ENCODE peak calls at places on chromosomes 3 and 15, in five cellular contexts. N is mesothelial cell of epicardium, O is RPMI7951, D is spleen, H is posterior cingulate gyrus. C is an unnamed sample.
A peak's percentile ranks its signal among the peaks of the same experiment; 100 is the strongest.

GRCh38 chr15:77844798-77845446 is 212.2 kb upstream of the LINGO1 start:
- DNase-seq in N (no peak), O (no peak), D (peak; percentile 24), H (no peak), C (no peak)

GRCh38 chr3:49198611-49199230 is 27.3 kb downstream of the KLHDC8B start:
- DNase-seq in N (no peak), O (no peak), D (no peak), H (no peak), C (no peak)

GRCh38 chr15:32856753-32857152 is 138.9 kb downstream of the GREM1 start:
- DNase-seq in N (no peak), O (peak; percentile 84), D (no peak), H (no peak), C (no peak)

GRCh38 chr15:99440551-99441426 is 125.0 kb upstream of the MEF2A start:
- DNase-seq in N (no peak), O (no peak), D (no peak), H (peak; percentile 6), C (no peak)

GRCh38 chr15:38440353-38441129 is 13.4 kb upstream of the FAM98B start:
- DNase-seq in N (no peak), O (peak; percentile 53), D (peak; percentile 72), H (no peak), C (peak; percentile 76)

GRCh38 chr15:69014454-69014853 is at the start of gene NOX5:
- DNase-seq in N (no peak), O (peak; percentile 57), D (no peak), H (no peak), C (peak; percentile 33)

GRCh38 chr3:196793224-196793623 is 53.6 kb downstream of the PAK2 start:
- DNase-seq in N (no peak), O (peak; percentile 88), D (no peak), H (no peak), C (peak; percentile 89)

GRCh38 chr15:23565395-23566069 is at the start of gene MKRN3:
- DNase-seq in N (no peak), O (peak; percentile 82), D (no peak), H (peak; percentile 35), C (no peak)

GRCh38 chr3:44039006-44039405 is 202.7 kb upstream of the TOPAZ1 start:
- DNase-seq in N (no peak), O (peak; percentile 24), D (no peak), H (no peak), C (no peak)

GRCh38 chr15:94416829-94417228 is 185.5 kb downstream of the MCTP2 start:
- DNase-seq in N (no peak), O (no peak), D (no peak), H (no peak), C (no peak)

GRCh38 chr3:66416556-66417304 is 84.1 kb downstream of the LRIG1 start:
- DNase-seq in N (no peak), O (peak; percentile 66), D (no peak), H (no peak), C (peak; percentile 57)

GRCh38 chr3:130242850-130243569 is 102.5 kb upstream of the COL6A5 start:
- DNase-seq in N (no peak), O (no peak), D (no peak), H (no peak), C (no peak)

GRCh38 chr3:39038165-39038564 is 13.6 kb downstream of the SCN11A start:
- DNase-seq in N (no peak), O (peak; percentile 52), D (no peak), H (no peak), C (no peak)

GRCh38 chr3:100125539-100125938 is 11.2 kb upstream of the FILIP1L start:
- DNase-seq in N (no peak), O (peak; percentile 53), D (no peak), H (no peak), C (no peak)

GRCh38 chr3:12965999-12966846 is 107.0 kb downstream of the IQSEC1 start:
- DNase-seq in N (no peak), O (no peak), D (no peak), H (no peak), C (no peak)

GRCh38 chr3:25458420-25458814 is 30.4 kb downstream of the RARB start:
- DNase-seq in N (no peak), O (no peak), D (no peak), H (no peak), C (no peak)

GRCh38 chr3:56323986-56324420 is 144.3 kb downstream of the ERC2 start:
- DNase-seq in N (no peak), O (peak; percentile 82), D (no peak), H (no peak), C (no peak)

GRCh38 chr15:41465822-41466421 is 27.8 kb upstream of the ITPKA start:
- DNase-seq in N (no peak), O (peak; percentile 64), D (no peak), H (no peak), C (no peak)

GRCh38 chr3:123344175-123344908 is 104.5 kb downstream of the ADCY5 start:
- DNase-seq in N (no peak), O (no peak), D (peak; percentile 9), H (no peak), C (no peak)

GRCh38 chr3:7546219-7546618 is 685.3 kb downstream of the GRM7 start:
- DNase-seq in N (no peak), O (no peak), D (no peak), H (no peak), C (peak; percentile 37)

GRCh38 chr3:3519266-3519665 is 280.0 kb upstream of the LRRN1 start:
- DNase-seq in N (no peak), O (no peak), D (no peak), H (no peak), C (no peak)

GRCh38 chr15:52337198-52337853 is 41.7 kb upstream of the MYO5C start:
- DNase-seq in N (no peak), O (peak; percentile 64), D (no peak), H (no peak), C (no peak)